ENCODE peak calls at places on chromosomes 7 and 10, in nine cellular contexts. J is stomach, A is left ventricle myocardium inferior, M is Peyer's patch, P is HFF-Myc, G is HL-60, D is kidney, V is transverse colon, N is lower lobe of right lung. Z is an unnamed sample.

GRCh38 chr10:43193496-43194080 is 55.3 kb downstream of the CSGALNACT2 start:
- DNase-seq in A (no peak), P (no peak), M (no peak), G (no peak), D (peak; percentile 27), N (peak; percentile 30), J (peak; percentile 15), V (no peak), Z (no peak)

GRCh38 chr10:131271966-131272365 is 39.6 kb downstream of the TCERG1L start:
- DNase-seq in N (no peak), G (no peak), M (no peak), A (no peak), P (no peak), J (no peak), V (no peak), D (no peak), Z (no peak)

GRCh38 chr10:110008518-110009339 is 945 bp downstream of the ADD3 start:
- DNase-seq in D (peak; percentile 67), M (peak; percentile 70), P (no peak), V (peak; percentile 61), A (peak; percentile 55), G (no peak), N (peak; percentile 53), J (peak; percentile 66), Z (no peak)

GRCh38 chr10:133199992-133200611 is 29.9 kb upstream of the UTF1 start:
- DNase-seq in A (no peak), M (no peak), G (no peak), P (no peak), D (peak; percentile 66), V (no peak), N (no peak), J (no peak), Z (no peak)

GRCh38 chr7:137316643-137317042 is 26.9 kb downstream of the PTN start:
- DNase-seq in A (no peak), G (no peak), D (no peak), J (no peak), P (no peak), N (no peak), M (no peak), V (no peak), Z (no peak)

GRCh38 chr10:60083039-60083344 is 176.6 kb upstream of the CCDC6 start:
- DNase-seq in J (no peak), G (no peak), D (no peak), A (no peak), P (no peak), V (no peak), M (no peak), N (no peak), Z (no peak)

GRCh38 chr10:132748545-132749427 is 37.2 kb downstream of the NKX6-2 start:
- DNase-seq in A (no peak), M (no peak), P (no peak), D (no peak), G (no peak), J (no peak), N (no peak), V (no peak), Z (no peak)

GRCh38 chr10:113301342-113301984 is 251.4 kb upstream of the HABP2 start:
- DNase-seq in N (no peak), A (no peak), P (no peak), D (no peak), M (no peak), J (no peak), V (no peak), G (no peak), Z (no peak)

GRCh38 chr7:5630670-5631069 is 150.8 kb downstream of the RNF216 start:
- DNase-seq in A (no peak), V (no peak), J (no peak), M (no peak), P (no peak), G (no peak), D (no peak), N (no peak), Z (no peak)

GRCh38 chr10:110758898-110759297 is 112.8 kb upstream of the PDCD4 start:
- DNase-seq in M (no peak), J (no peak), N (no peak), V (no peak), P (peak; percentile 42), D (no peak), A (no peak), G (no peak), Z (no peak)

GRCh38 chr7:25069900-25070443 is 55.1 kb downstream of the CYCS start:
- DNase-seq in D (no peak), V (peak; percentile 39), M (peak; percentile 50), G (peak; percentile 33), P (peak; percentile 66), N (peak; percentile 55), J (peak; percentile 45), A (peak; percentile 19), Z (no peak)

GRCh38 chr7:140867467-140868314 is 57.0 kb downstream of the BRAF start:
- DNase-seq in V (no peak), D (no peak), G (no peak), J (no peak), M (no peak), A (no peak), P (no peak), N (no peak), Z (no peak)

GRCh38 chr7:77797734-77798393 is 370 bp downstream of the TMEM60 start:
- DNase-seq in P (no peak), V (peak; percentile 47), M (no peak), J (peak; percentile 39), G (no peak), N (no peak), D (peak; percentile 89), A (peak; percentile 35), Z (no peak)

GRCh38 chr7:116148108-116148507 is 62.2 kb upstream of the TES start:
- DNase-seq in P (no peak), J (no peak), A (no peak), M (no peak), G (no peak), V (no peak), N (no peak), D (no peak), Z (no peak)

GRCh38 chr7:12287886-12288285 is 76.8 kb downstream of the TMEM106B start:
- DNase-seq in G (no peak), J (no peak), P (peak; percentile 3), M (no peak), D (no peak), N (no peak), V (no peak), A (no peak), Z (no peak)

GRCh38 chr7:1226155-1226901 is 6.3 kb upstream of the UNCX start:
- DNase-seq in P (no peak), M (no peak), D (no peak), J (no peak), N (no peak), A (no peak), G (no peak), V (no peak), Z (no peak)

GRCh38 chr7:102834999-102835398 is 77.8 kb upstream of the LRRC17 start:
- DNase-seq in G (no peak), J (no peak), N (no peak), M (no peak), P (no peak), D (no peak), V (no peak), A (no peak), Z (peak; percentile 50)

GRCh38 chr10:48476279-48476982 is 128.4 kb downstream of the ARHGAP22 start:
- DNase-seq in M (peak; percentile 12), G (no peak), N (no peak), P (no peak), V (no peak), D (no peak), A (no peak), J (peak; percentile 17), Z (no peak)

DNA sequence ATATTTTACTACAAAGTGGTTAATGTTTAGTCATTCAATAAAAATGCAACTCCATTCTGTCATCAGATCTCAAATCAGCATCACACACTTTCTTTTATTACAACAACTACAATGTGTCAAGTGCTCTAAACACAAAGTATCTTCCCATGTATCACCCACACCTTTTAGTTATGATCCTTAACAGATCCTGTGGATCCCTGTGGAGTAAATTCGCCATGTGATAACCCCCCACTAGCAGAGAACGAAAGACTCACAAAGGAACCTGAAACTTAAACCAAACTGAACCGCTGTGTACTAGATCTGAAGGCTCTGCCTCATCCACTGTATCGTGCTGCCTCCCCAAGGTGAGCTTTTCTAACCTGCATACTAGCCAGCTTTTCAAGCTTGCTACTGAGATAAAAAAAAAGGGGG is 1.8 kb downstream of the DPY19L1 start:
- DNase-seq in V (peak; percentile 28), D (no peak), M (no peak), N (no peak), P (no peak), A (no peak), J (no peak), G (no peak), Z (peak; percentile 67)
- TF ChIP-seq CTCF in V (no peak), D (peak; percentile 18), M (no peak), N (no peak), P (no peak), A (no peak), J (no peak), G (no peak), Z (peak; percentile 73)

GRCh38 chr7:44096326-44096881 is 7.7 kb upstream of the AEBP1 start:
- DNase-seq in V (no peak), N (no peak), G (no peak), D (no peak), A (no peak), P (no peak), J (no peak), M (no peak), Z (no peak)
- H3K4me3 ChIP-seq in V (no peak overlapping the region), N (no peak overlapping the region), G (no peak overlapping the region), D (no peak overlapping the region), A (no peak overlapping the region), P (no peak overlapping the region), J (no peak overlapping the region), M (no peak overlapping the region), Z (no peak overlapping the region)

GRCh38 chr10:83184641-83185040 is 954.7 kb upstream of the GHITM start:
- DNase-seq in N (no peak), D (no peak), J (no peak), V (no peak), P (no peak), A (no peak), M (no peak), G (no peak), Z (no peak)

GRCh38 chr10:83195021-83195420 is 944.3 kb upstream of the GHITM start:
- DNase-seq in G (no peak), M (no peak), N (no peak), P (no peak), A (no peak), V (no peak), J (no peak), D (no peak), Z (no peak)

DNA sequence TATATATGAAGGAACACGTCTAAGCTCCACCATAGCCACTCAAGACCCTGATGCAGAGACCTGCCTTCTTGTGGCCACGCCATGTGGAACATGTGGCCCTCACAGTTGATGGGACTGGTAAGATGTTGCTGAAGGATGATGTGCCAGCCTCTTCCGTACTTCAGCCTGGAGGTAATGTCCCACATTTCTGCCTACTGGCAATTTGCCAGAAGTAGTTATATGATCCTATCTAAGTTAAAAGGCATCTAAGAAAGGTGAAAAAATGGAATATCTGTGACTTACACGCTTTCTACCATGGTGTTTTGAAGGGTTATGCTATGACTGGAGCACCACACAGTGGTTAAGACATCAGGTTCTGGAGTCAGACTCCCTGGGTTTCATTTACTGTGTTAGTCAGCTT is 948.7 kb upstream of the GHITM start:
- DNase-seq in J (no peak), V (no peak), D (no peak), M (no peak), G (no peak), A (no peak), N (no peak), P (no peak), Z (no peak)
- TF ChIP-seq CTCF in J (no peak), V (no peak), D (no peak), M (no peak), G (no peak), A (no peak), N (no peak), P (no peak), Z (no peak)

GRCh38 chr10:45419673-45420020 is 45.6 kb downstream of the ALOX5 start:
- DNase-seq in G (no peak), D (peak; percentile 81), J (no peak), V (no peak), N (no peak), A (no peak), P (no peak), M (peak; percentile 32), Z (no peak)
- H3K4me3 ChIP-seq in G (no peak overlapping the region), D (peak overlapping the region; percentile 58), J (peak overlapping the region; percentile 55), V (peak overlapping the region; percentile 43), N (peak overlapping the region; percentile 60), A (peak overlapping the region; percentile 74), P (peak overlapping the region; percentile 41), M (peak overlapping the region; percentile 52), Z (no peak overlapping the region)

Z was measured in Panc1.